ENCODE peak calls at places on chromosome 14, in four cellular contexts. N is iPS-NIHi11, K is AG04450, X is activated T-cell treated with anti-CD3 and anti-CD28 coated beads for 48 hours. E is an unnamed sample.

GRCh38 chr14:68811161-68811560 is 18.3 kb upstream of the ZFP36L1 start:
- DNase-seq in N (no peak), K (no peak), X (no peak), E (no peak)

GRCh38 chr14:33369041-33369440 is 430.4 kb downstream of the NPAS3 start:
- DNase-seq in N (no peak), K (no peak), X (no peak), E (no peak)

GRCh38 chr14:22472935-22473854 is 115.8 kb downstream of the DAD1 start:
- DNase-seq in N (peak), K (no peak), X (no peak), E (no peak)

GRCh38 chr14:93201155-93201704 is 5.6 kb downstream of the GON7 start:
- DNase-seq in N (no peak), K (no peak), X (no peak), E (no peak)

GRCh38 chr14:22143360-22143759 is 445.7 kb downstream of the DAD1 start:
- DNase-seq in N (no peak), K (no peak), X (no peak), E (no peak)

GRCh38 chr14:99971929-99972747 is 93.1 kb upstream of the EVL start:
- DNase-seq in N (no peak), K (no peak), X (no peak), E (no peak)

GRCh38 chr14:53542692-53543091 is 389.6 kb upstream of the DDHD1 start:
- DNase-seq in N (peak), K (no peak), X (no peak), E (peak)

GRCh38 chr14:92254786-92255185 is 68.2 kb upstream of the SLC24A4 start:
- DNase-seq in N (peak), K (peak), X (no peak), E (no peak)

GRCh38 chr14:63383776-63384367 is 65.1 kb upstream of the GPHB5 start:
- DNase-seq in N (no peak), K (no peak), X (no peak), E (no peak)

GRCh38 chr14:35821546-35822411 is 4.4 kb upstream of the BRMS1L start:
- DNase-seq in N (peak), K (no peak), X (no peak), E (no peak)

GRCh38 chr14:46433381-46433780 is 218.2 kb downstream of the RPL10L start:
- DNase-seq in N (no peak), K (no peak), X (no peak), E (no peak)

GRCh38 chr14:95948608-95949007 is 72.0 kb downstream of the TUNAR start:
- DNase-seq in N (peak), K (no peak), X (no peak), E (no peak)

GRCh38 chr14:45679852-45680251 is 426.9 kb upstream of the MIS18BP1 start:
- DNase-seq in N (no peak), K (no peak), X (no peak), E (peak)

GRCh38 chr14:68148276-68148675 is 328.7 kb downstream of the RAD51B start:
- DNase-seq in N (no peak), K (no peak), X (no peak), E (no peak)

GRCh38 chr14:71193663-71194062 is 286.4 kb downstream of the PCNX1 start:
- DNase-seq in N (no peak), K (no peak), X (no peak), E (no peak)

GRCh38 chr14:104601786-104602185 is 2.8 kb downstream of the TMEM179 start:
- DNase-seq in N (no peak), K (no peak), X (no peak), E (no peak)

GRCh38 chr14:100320157-100320856 is 2.8 kb upstream of the SLC25A47 start:
- DNase-seq in N (no peak), K (no peak), X (no peak), E (no peak)

GRCh38 chr14:78358631-78359030 is 188.5 kb downstream of the NRXN3 start:
- DNase-seq in N (no peak), K (no peak), X (no peak), E (no peak)

GRCh38 chr14:101719708-101720107 is 41.8 kb upstream of the PPP2R5C start:
- DNase-seq in N (peak), K (no peak), X (no peak), E (no peak)

GRCh38 chr14:104998801-104999200 is 13.2 kb downstream of the CLBA1 start:
- DNase-seq in N (no peak), K (no peak), X (no peak), E (no peak)

GRCh38 chr14:96089401-96089800 is 50.2 kb downstream of the C14orf132 start:
- DNase-seq in N (no peak), K (no peak), X (no peak), E (no peak)

GRCh38 chr14:22272408-22272807 is 316.6 kb downstream of the DAD1 start:
- DNase-seq in N (no peak), K (no peak), X (no peak), E (no peak)

E was measured in glomerular endothelial cell.